ENCODE peak calls at places on chromosomes 5 and 9, in eight cellular contexts. L is ovary; M is A673; G is activated CD8-positive, alpha-beta T cell treated with anti-CD3 and anti-CD28 coated beads for 36 hours; V is HFFc6; X is left ventricle myocardium inferior; Y is pancreas; Z is nephron progenitor cell. Q is an unnamed sample.
A peak's percentile ranks its signal among the peaks of the same experiment; 100 is the strongest.

GRCh38 chr5:171569065-171569712 is 149.7 kb downstream of the FGF18 start:
- DNase-seq in L (no peak), M (no peak), G (no peak), V (no peak), X (no peak), Y (no peak), Z (no peak), Q (no peak)

GRCh38 chr9:111896942-111897830 is 572 bp downstream of the UGCG start:
- DNase-seq in L (peak; percentile 80), M (peak; percentile 42), G (peak; percentile 38), V (peak; percentile 15), X (peak; percentile 73), Y (peak; percentile 69), Z (peak; percentile 63), Q (peak; percentile 77)

GRCh38 chr5:149185067-149185466 is 43.8 kb downstream of the ABLIM3 start:
- DNase-seq in L (no peak), M (no peak), G (no peak), V (no peak), X (no peak), Y (no peak), Z (no peak), Q (no peak)

GRCh38 chr5:1174122-1174936 is 27.1 kb upstream of the SLC6A19 start:
- DNase-seq in L (no peak), M (peak; percentile 95), G (peak; percentile 64), V (peak; percentile 66), X (peak; percentile 61), Y (peak; percentile 44), Z (peak; percentile 73), Q (peak; percentile 71)

GRCh38 chr5:73853091-73853490 is 227.1 kb downstream of the ARHGEF28 start:
- DNase-seq in L (no peak), M (peak; percentile 8), G (no peak), V (peak; percentile 77), X (no peak), Y (no peak), Z (no peak), Q (no peak)

GRCh38 chr5:82419559-82420332 is 141.6 kb upstream of the RPS23 start:
- DNase-seq in L (no peak), M (no peak), G (no peak), V (no peak), X (no peak), Y (no peak), Z (no peak), Q (no peak)

GRCh38 chr9:136075134-136075841 is 19.8 kb downstream of the NACC2 start:
- DNase-seq in L (peak; percentile 20), M (no peak), G (no peak), V (no peak), X (peak; percentile 9), Y (no peak), Z (no peak), Q (no peak)

GRCh38 chr5:64884541-64884940 is 115.8 kb downstream of the CWC27 start:
- DNase-seq in L (no peak), M (no peak), G (no peak), V (no peak), X (no peak), Y (no peak), Z (no peak), Q (no peak)

GRCh38 chr5:33772276-33772990 is 119.4 kb downstream of the ADAMTS12 start:
- DNase-seq in L (no peak), M (no peak), G (no peak), V (peak; percentile 60), X (no peak), Y (no peak), Z (no peak), Q (no peak)

GRCh38 chr5:117315170-117315569 is 740.5 kb upstream of the SEMA6A start:
- DNase-seq in L (no peak), M (no peak), G (no peak), V (no peak), X (no peak), Y (no peak), Z (no peak), Q (no peak)

GRCh38 chr9:36407122-36407723 is 7.2 kb upstream of the RNF38 start:
- DNase-seq in L (peak; percentile 51), M (peak; percentile 68), G (peak; percentile 70), V (peak; percentile 56), X (no peak), Y (peak; percentile 52), Z (peak; percentile 55), Q (peak; percentile 54)

DNA sequence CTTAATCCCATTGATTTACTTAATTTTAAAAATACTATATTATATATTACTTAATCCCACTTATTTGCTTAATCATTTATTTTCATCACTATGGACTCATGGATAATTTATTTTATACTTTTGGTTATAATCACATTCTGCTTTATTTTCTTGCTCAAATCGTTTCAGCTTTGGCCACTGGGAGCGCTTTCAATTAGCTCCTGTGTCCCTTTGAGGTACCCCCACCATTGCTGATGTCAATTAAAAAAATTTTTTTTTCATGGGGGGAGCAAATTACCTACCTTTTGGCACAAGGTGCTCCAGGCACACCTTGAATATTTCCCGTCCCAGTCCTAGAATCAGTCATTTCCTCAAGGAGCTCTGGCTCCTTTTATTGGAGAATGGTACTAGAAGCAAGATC is 1.4 kb upstream of the TRIO start:
- DNase-seq in L (no peak), M (no peak), G (no peak), V (no peak), X (no peak), Y (no peak), Z (no peak), Q (no peak)
- TF ChIP-seq CTCF in L (no peak), M (no peak), G (no peak), V (peak; percentile 29), X (no peak), Y (no peak), Z (no peak), Q (no peak)

DNA sequence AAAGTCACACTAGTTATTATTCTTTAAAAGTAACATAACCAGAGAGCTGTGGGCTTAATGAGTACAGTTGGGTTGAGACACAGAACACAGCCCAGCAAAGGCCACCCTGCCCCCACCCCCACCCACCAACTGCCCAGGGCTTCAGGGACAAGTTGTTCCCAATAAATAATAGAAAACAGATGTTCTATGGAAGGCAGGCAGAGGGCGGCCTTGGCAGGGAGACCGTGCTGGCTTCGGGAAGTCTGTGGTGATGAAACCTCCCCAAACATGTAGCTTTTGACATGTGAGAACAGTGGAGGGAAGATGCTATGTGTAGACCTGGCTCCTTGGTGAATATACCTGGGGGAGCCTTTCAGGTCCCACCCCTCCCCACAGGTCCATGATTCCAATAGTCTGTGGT is 10.0 kb downstream of the TRAF1 start:
- DNase-seq in L (peak; percentile 80), M (peak; percentile 46), G (no peak), V (peak; percentile 35), X (peak; percentile 71), Y (no peak), Z (no peak), Q (no peak)
- TF ChIP-seq CTCF in L (no peak), M (peak; percentile 21), G (no peak), V (peak; percentile 41), X (peak; percentile 13), Y (no peak), Z (no peak), Q (no peak)

DNA sequence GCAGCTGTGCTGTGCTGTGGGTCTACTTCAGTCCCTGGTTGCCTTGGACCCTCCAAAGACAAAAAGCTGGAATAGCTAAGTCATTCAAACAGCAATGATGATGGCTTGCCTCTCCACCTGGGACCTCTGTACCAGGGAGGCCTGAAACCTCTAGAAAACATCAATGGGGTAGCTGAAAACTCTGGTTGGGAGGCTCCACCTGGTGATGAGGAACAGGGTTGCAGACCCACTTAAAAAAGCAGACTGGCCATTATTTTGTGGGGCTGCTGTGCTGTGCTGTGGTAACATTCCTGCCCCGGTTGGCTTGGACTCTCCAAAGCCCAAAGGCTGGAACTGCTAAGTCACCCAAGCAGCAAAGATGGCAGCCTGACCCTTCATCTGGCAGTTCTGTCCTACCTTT is 839.3 kb upstream of the ARRDC3 start:
- DNase-seq in L (no peak), M (peak; percentile 3), G (no peak), V (no peak), X (no peak), Y (no peak), Z (no peak), Q (no peak)
- TF ChIP-seq CTCF in L (no peak), M (peak; percentile 31), G (no peak), V (peak; percentile 8), X (peak; percentile 23), Y (no peak), Z (peak; percentile 13), Q (no peak)

GRCh38 chr5:122493091-122493775 is 181.2 kb downstream of the SNCAIP start:
- DNase-seq in L (peak; percentile 56), M (peak; percentile 10), G (no peak), V (no peak), X (peak; percentile 87), Y (peak; percentile 74), Z (peak; percentile 9), Q (no peak)

GRCh38 chr5:122490718-122491117 is 178.7 kb downstream of the SNCAIP start:
- DNase-seq in L (no peak), M (no peak), G (no peak), V (no peak), X (no peak), Y (no peak), Z (no peak), Q (no peak)

GRCh38 chr5:122498163-122498562 is 186.1 kb downstream of the SNCAIP start:
- DNase-seq in L (peak; percentile 51), M (peak; percentile 4), G (no peak), V (no peak), X (no peak), Y (no peak), Z (peak; percentile 17), Q (no peak)

GRCh38 chr5:122493776-122494518 is 181.9 kb downstream of the SNCAIP start:
- DNase-seq in L (no peak), M (no peak), G (no peak), V (no peak), X (no peak), Y (no peak), Z (no peak), Q (no peak)

DNA sequence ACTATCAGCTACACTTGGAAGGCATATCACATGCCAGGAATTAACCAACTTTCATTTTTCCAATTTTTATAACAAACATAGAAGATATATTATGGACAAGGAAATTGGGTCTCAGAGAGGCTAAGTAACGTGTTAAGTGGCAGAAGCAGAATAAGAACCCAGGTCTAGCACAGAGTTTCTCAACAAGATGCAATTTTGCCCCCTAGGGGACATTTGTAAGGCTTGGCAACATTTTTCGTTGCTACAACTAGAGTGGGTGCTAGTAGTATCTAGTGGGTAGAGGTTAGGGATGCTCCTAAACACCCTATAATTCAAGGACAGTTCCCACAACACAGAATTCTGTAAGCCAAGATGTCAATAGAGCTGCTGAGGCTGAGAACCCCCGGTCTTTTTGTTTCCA is 180.6 kb downstream of the SNCAIP start:
- DNase-seq in L (no peak), M (peak; percentile 30), G (no peak), V (no peak), X (no peak), Y (no peak), Z (no peak), Q (peak; percentile 25)
- TF ChIP-seq CTCF in L (no peak), M (peak; percentile 42), G (no peak), V (peak; percentile 66), X (peak; percentile 24), Y (no peak), Z (no peak), Q (no peak)

DNA sequence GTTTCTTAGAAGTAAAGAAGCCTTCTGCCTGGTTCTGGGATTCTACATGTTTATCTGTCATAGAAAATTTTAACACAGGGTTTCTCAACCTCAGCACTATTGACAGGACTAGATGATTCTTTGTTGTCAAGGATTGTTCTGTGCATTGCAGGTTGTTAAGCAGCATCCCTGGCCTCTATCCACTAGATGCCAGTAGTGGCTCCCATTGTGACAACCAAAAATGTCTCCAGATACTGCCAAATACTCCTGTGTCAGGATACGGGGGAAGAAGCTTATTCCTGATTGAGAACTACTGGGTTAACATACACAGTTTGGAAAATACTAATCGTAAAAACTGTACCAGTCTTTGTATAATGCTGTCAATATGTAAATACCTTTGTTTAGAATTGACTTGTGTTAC is 167.1 kb downstream of the NIPBL start:
- DNase-seq in L (no peak), M (peak; percentile 28), G (no peak), V (no peak), X (no peak), Y (no peak), Z (no peak), Q (no peak)
- TF ChIP-seq CTCF in L (no peak), M (peak; percentile 31), G (no peak), V (peak; percentile 22), X (no peak), Y (no peak), Z (no peak), Q (no peak)

Q was measured in GM13976.